ENCODE peak calls at places on chromosomes 5 and 9, in ten cellular contexts. F is HepG2; B is pancreas; K is kidney; A is breast epithelium; P is CD4-positive, CD25-positive, alpha-beta regulatory T cell; Y is mammary epithelial cell; M is spleen; R is H7; L is right atrium auricular region. T is an unnamed sample. For H3K36me3, the result is how much of the 10 kb centered on the place peaks cover.

GRCh38 chr9:20580673-20581072 is 41.6 kb downstream of the MLLT3 start:
- DNase-seq in F (no peak), B (no peak), K (no peak), A (no peak), P (no peak), Y (no peak), M (no peak), R (no peak), L (no peak), T (no peak)

GRCh38 chr9:114834386-114834785 is 28.5 kb upstream of the TNFSF15 start:
- DNase-seq in F (no peak), B (no peak), K (no peak), A (no peak), P (no peak), Y (no peak), M (no peak), R (no peak), L (no peak), T (no peak)

GRCh38 chr5:10856646-10857332 is 95.8 kb upstream of the DAP start:
- DNase-seq in F (peak), B (peak), K (peak), A (peak), P (peak), Y (peak), M (peak), R (peak), L (peak), T (no peak)

GRCh38 chr5:149152317-149152746 is 11.0 kb downstream of the ABLIM3 start:
- DNase-seq in F (peak), B (no peak), K (no peak), A (no peak), P (no peak), Y (no peak), M (no peak), R (no peak), L (no peak), T (no peak)

GRCh38 chr5:112179290-112179689 is 239.8 kb downstream of the EPB41L4A start:
- DNase-seq in F (no peak), B (no peak), K (no peak), A (no peak), P (no peak), Y (no peak), M (no peak), R (no peak), L (no peak), T (no peak)

GRCh38 chr9:20981486-20981885 is 50.0 kb downstream of the HACD4 start:
- DNase-seq in F (no peak), B (no peak), K (peak), A (no peak), P (no peak), Y (no peak), M (no peak), R (no peak), L (no peak), T (peak)

GRCh38 chr5:96387616-96388015 is 45.4 kb downstream of the PCSK1 start:
- DNase-seq in F (no peak), B (no peak), K (no peak), A (no peak), P (no peak), Y (no peak), M (no peak), R (no peak), L (no peak), T (no peak)

GRCh38 chr9:131416509-131416908 is 22.6 kb downstream of the PRRC2B start:
- DNase-seq in F (no peak), B (no peak), K (no peak), A (no peak), P (no peak), Y (no peak), M (no peak), R (no peak), L (no peak), T (no peak)

GRCh38 chr5:43631182-43631910 is 28.4 kb downstream of the NNT start:
- DNase-seq in F (peak), B (peak), K (no peak), A (no peak), P (peak), Y (peak), M (no peak), R (peak), L (no peak), T (no peak)

GRCh38 chr5:26940981-26941380 is 97.4 kb downstream of the CDH9 start:
- DNase-seq in F (no peak), B (no peak), K (no peak), A (no peak), P (no peak), Y (peak), M (no peak), R (no peak), L (no peak), T (no peak)

GRCh38 chr5:103232393-103232999 is 26.1 kb upstream of the MACIR start:
- DNase-seq in F (peak), B (peak), K (no peak), A (no peak), P (peak), Y (peak), M (no peak), R (no peak), L (no peak), T (no peak)

GRCh38 chr9:105993051-105993854 is 298.9 kb downstream of the TMEM38B start:
- DNase-seq in F (no peak), B (no peak), K (no peak), A (no peak), P (no peak), Y (no peak), M (no peak), R (no peak), L (no peak), T (no peak)

GRCh38 chr5:33631786-33632185 is 191.0 kb downstream of the TARS1 start:
- DNase-seq in F (no peak), B (no peak), K (no peak), A (no peak), P (no peak), Y (peak), M (no peak), R (no peak), L (no peak), T (no peak)

GRCh38 chr5:145478651-145479050 is 356.5 kb downstream of the PRELID2 start:
- DNase-seq in F (no peak), B (peak), K (no peak), A (no peak), P (no peak), Y (no peak), M (no peak), R (no peak), L (no peak), T (no peak)
- H3K36me3 ChIP-seq in F (under half), B (under half), K (under half), A (under half), P (under half), Y (under half), M (under half), R (under half), L (under half), T (under half)

GRCh38 chr9:122389799-122390481 is 19.1 kb downstream of the PTGS1 start:
- DNase-seq in F (no peak), B (no peak), K (no peak), A (peak), P (no peak), Y (peak), M (no peak), R (peak), L (peak), T (no peak)

GRCh38 chr9:122383992-122384461 is 13.2 kb downstream of the PTGS1 start:
- DNase-seq in F (no peak), B (no peak), K (no peak), A (no peak), P (no peak), Y (peak), M (no peak), R (no peak), L (no peak), T (no peak)

GRCh38 chr9:122389195-122389594 is 18.4 kb downstream of the PTGS1 start:
- DNase-seq in F (no peak), B (no peak), K (no peak), A (no peak), P (no peak), Y (no peak), M (no peak), R (no peak), L (no peak), T (no peak)

GRCh38 chr9:122386316-122386872 is 15.6 kb downstream of the PTGS1 start:
- DNase-seq in F (no peak), B (no peak), K (no peak), A (no peak), P (no peak), Y (no peak), M (no peak), R (no peak), L (no peak), T (no peak)

DNA sequence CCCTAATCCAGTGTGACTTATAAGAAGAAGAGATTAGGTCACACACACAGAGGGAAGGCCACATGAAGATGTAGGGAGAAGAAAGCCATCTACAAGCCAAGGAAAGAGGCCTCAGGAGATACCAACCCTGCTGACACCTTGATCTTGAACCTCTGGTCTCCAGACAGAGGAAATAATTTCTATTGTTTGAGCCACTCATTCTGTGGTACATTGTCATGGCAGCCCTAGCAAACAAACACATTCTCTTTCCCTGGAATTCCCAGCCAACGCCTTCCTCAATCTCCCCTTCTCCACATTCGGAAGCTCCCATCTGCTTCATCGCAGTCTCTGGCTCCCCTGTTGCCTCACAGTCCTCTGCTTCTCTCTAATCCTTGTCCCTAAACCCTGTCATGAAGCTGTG is 16.7 kb downstream of the PTGS1 start:
- DNase-seq in F (no peak), B (no peak), K (no peak), A (no peak), P (no peak), Y (no peak), M (no peak), R (no peak), L (no peak), T (no peak)
- H3K36me3 ChIP-seq in F (under half), B (under half), K (under half), A (under half), P (under half), Y (under half), M (under half), R (under half), L (under half), T (under half)

GRCh38 chr9:93661591-93661990 is 85.2 kb downstream of the PHF2 start:
- DNase-seq in F (no peak), B (no peak), K (no peak), A (no peak), P (no peak), Y (no peak), M (no peak), R (no peak), L (no peak), T (no peak)

GRCh38 chr9:93662016-93662638 is 85.7 kb downstream of the PHF2 start:
- DNase-seq in F (no peak), B (no peak), K (no peak), A (no peak), P (no peak), Y (no peak), M (no peak), R (no peak), L (no peak), T (no peak)

GRCh38 chr9:93659044-93659836 is 82.9 kb downstream of the PHF2 start:
- DNase-seq in F (no peak), B (no peak), K (peak), A (no peak), P (no peak), Y (no peak), M (peak), R (no peak), L (no peak), T (peak)

GRCh38 chr9:93659837-93660177 is 83.4 kb downstream of the PHF2 start:
- DNase-seq in F (no peak), B (no peak), K (peak), A (no peak), P (no peak), Y (peak), M (peak), R (no peak), L (no peak), T (peak)

DNA sequence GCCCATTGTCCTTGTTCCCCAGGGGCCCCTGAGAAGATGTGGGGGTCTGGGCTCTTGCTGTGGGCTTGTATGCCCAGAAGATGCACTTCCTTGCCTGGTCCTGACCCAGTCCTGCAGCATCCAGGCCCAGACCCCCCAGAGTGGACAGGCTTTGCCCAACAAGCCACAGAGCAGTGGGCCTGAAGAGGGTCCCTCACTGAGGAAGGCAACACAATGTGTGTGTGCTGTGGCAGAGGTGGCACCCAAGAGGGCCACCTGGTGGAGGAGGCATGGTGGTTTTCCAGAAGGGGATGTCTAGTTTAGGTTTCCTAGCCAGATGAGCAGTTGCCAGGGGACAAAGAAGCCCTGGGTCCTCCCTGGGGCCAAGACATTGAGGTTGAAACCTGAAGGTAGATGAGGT is 84.3 kb downstream of the PHF2 start:
- DNase-seq in F (no peak), B (no peak), K (peak), A (no peak), P (no peak), Y (no peak), M (peak), R (no peak), L (no peak), T (no peak)
- H3K36me3 ChIP-seq in F (under half), B (under half), K (under half), A (under half), P (under half), Y (under half), M (under half), R (under half), L (half or more), T (half or more)

GRCh38 chr9:36985769-36986547 is 48.1 kb downstream of the PAX5 start:
- DNase-seq in F (no peak), B (no peak), K (no peak), A (no peak), P (no peak), Y (no peak), M (no peak), R (peak), L (no peak), T (no peak)
- H3K36me3 ChIP-seq in F (under half), B (under half), K (under half), A (under half), P (under half), Y (under half), M (under half), R (under half), L (under half), T (under half)

GRCh38 chr9:128169492-128169891 is 9.4 kb downstream of the BBLN start:
- DNase-seq in F (no peak), B (no peak), K (peak), A (no peak), P (no peak), Y (no peak), M (peak), R (no peak), L (no peak), T (no peak)
- H3K36me3 ChIP-seq in F (half or more), B (under half), K (under half), A (under half), P (under half), Y (under half), M (under half), R (under half), L (half or more), T (half or more)

DNA sequence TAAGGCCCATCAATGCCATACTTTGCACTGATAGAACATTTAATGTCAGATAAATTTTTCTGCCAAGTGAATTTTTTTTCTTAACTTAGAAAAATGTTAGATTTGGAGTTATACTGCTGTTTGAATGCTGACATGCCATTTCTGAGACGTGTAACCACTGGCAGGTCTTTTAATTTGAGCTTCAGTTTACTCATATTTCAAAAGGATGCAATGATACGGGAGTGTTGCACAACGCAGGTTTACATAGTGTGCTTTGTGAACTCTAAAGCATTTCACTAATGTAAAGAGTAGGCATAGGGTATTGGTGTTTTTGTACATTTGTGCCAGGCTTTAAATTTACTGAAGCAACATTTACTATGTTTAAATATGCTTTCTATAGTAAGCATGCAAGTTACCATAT is 4.2 kb downstream of the ZBTB43 start:
- DNase-seq in F (peak), B (no peak), K (no peak), A (no peak), P (no peak), Y (peak), M (no peak), R (no peak), L (no peak), T (no peak)
- H3K36me3 ChIP-seq in F (under half), B (under half), K (under half), A (under half), P (under half), Y (under half), M (under half), R (under half), L (under half), T (under half)

GRCh38 chr9:121138973-121139372 is 62.7 kb downstream of the RAB14 start:
- DNase-seq in F (no peak), B (no peak), K (no peak), A (no peak), P (no peak), Y (no peak), M (no peak), R (no peak), L (no peak), T (no peak)

GRCh38 chr9:121150188-121150587 is 51.5 kb downstream of the RAB14 start:
- DNase-seq in F (no peak), B (no peak), K (no peak), A (no peak), P (no peak), Y (no peak), M (no peak), R (no peak), L (no peak), T (no peak)

GRCh38 chr9:121141706-121142105 is 60.0 kb downstream of the RAB14 start:
- DNase-seq in F (no peak), B (no peak), K (no peak), A (no peak), P (no peak), Y (no peak), M (no peak), R (no peak), L (no peak), T (no peak)

GRCh38 chr9:121138561-121138960 is 63.1 kb downstream of the RAB14 start:
- DNase-seq in F (no peak), B (no peak), K (no peak), A (no peak), P (no peak), Y (peak), M (no peak), R (no peak), L (no peak), T (no peak)

DNA sequence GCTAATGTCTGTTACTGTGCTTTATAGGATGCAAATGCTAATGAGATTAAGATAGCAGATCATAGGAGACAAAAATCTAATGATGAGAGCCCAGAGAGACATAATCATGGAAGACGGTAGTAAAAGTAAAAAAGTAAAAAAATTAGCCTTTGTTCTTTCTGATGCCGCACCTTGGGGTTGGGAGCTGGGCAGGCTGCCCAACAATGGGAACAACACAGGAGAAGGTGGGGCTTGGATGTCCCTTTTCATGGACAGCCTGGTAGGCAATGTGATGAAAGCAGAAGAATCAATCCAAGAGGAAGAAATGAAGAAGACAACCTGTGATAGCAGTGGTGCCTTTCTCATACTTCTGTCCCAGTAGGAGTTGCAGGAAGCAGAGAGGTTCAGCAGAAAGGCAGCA is 57.2 kb downstream of the RAB14 start:
- DNase-seq in F (no peak), B (no peak), K (no peak), A (no peak), P (no peak), Y (no peak), M (no peak), R (no peak), L (no peak), T (no peak)
- H3K36me3 ChIP-seq in F (half or more), B (under half), K (under half), A (under half), P (half or more), Y (under half), M (under half), R (under half), L (half or more), T (half or more)

GRCh38 chr9:78011037-78011436 is 20.6 kb downstream of the GNAQ start:
- DNase-seq in F (no peak), B (no peak), K (no peak), A (no peak), P (no peak), Y (no peak), M (no peak), R (no peak), L (no peak), T (no peak)

GRCh38 chr9:78009156-78009555 is 22.5 kb downstream of the GNAQ start:
- DNase-seq in F (no peak), B (no peak), K (no peak), A (no peak), P (no peak), Y (no peak), M (no peak), R (no peak), L (no peak), T (no peak)

GRCh38 chr9:78013924-78014323 is 17.7 kb downstream of the GNAQ start:
- DNase-seq in F (no peak), B (no peak), K (no peak), A (no peak), P (no peak), Y (no peak), M (no peak), R (no peak), L (no peak), T (no peak)

GRCh38 chr9:78006734-78007133 is 24.9 kb downstream of the GNAQ start:
- DNase-seq in F (no peak), B (no peak), K (no peak), A (no peak), P (no peak), Y (no peak), M (no peak), R (no peak), L (no peak), T (no peak)

GRCh38 chr9:78010419-78010818 is 21.2 kb downstream of the GNAQ start:
- DNase-seq in F (no peak), B (no peak), K (no peak), A (no peak), P (peak), Y (no peak), M (no peak), R (no peak), L (no peak), T (no peak)
- H3K36me3 ChIP-seq in F (under half), B (under half), K (under half), A (under half), P (under half), Y (under half), M (under half), R (under half), L (under half), T (under half)

GRCh38 chr9:104107799-104108198 is 13.7 kb downstream of the SMC2 start:
- DNase-seq in F (no peak), B (no peak), K (no peak), A (no peak), P (no peak), Y (no peak), M (no peak), R (no peak), L (no peak), T (no peak)

GRCh38 chr9:104099630-104100029 is 5.5 kb downstream of the SMC2 start:
- DNase-seq in F (no peak), B (no peak), K (no peak), A (no peak), P (no peak), Y (no peak), M (no peak), R (no peak), L (no peak), T (no peak)

GRCh38 chr9:104108315-104108714 is 14.2 kb downstream of the SMC2 start:
- DNase-seq in F (no peak), B (no peak), K (no peak), A (no peak), P (no peak), Y (no peak), M (no peak), R (no peak), L (no peak), T (no peak)

GRCh38 chr9:104104407-104104806 is 10.3 kb downstream of the SMC2 start:
- DNase-seq in F (no peak), B (no peak), K (no peak), A (no peak), P (no peak), Y (no peak), M (no peak), R (no peak), L (no peak), T (no peak)
- H3K36me3 ChIP-seq in F (half or more), B (under half), K (under half), A (under half), P (half or more), Y (under half), M (under half), R (under half), L (under half), T (half or more)

DNA sequence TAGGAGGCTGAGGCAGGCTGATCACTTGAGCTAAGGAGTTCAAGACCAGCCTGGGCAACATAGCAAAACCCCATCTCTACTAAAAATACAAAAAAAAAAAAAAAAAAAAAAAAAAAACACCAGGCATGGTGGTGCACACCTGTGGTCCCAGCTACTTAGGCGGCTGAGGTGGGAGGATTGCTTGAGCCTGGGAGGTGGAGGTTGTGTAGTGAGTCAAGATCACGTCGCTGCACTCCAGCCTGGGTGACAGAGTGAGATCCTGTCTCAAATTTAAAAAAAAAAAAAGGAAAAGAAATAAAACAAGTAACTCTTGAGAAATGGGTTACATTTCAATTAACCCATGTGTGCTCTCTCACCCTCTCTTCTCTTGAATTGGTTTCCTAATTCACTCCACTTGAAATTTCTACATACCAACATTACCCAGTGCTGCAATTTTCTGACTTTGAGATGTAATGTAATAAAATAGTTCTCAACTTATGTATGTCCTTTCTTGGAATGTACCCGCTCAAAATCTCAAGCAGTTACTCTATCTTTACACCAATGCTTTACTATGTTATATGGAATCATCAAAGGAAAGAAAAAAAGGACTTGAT is 35.8 kb downstream of the TMEM245 start:
- DNase-seq in F (no peak), B (no peak), K (no peak), A (no peak), P (no peak), Y (no peak), M (no peak), R (no peak), L (no peak), T (peak)
- H3K36me3 ChIP-seq in F (under half), B (under half), K (under half), A (under half), P (half or more), Y (under half), M (under half), R (under half), L (under half), T (half or more)